ENCODE peak calls at places on chromosomes 7 and 10, in five cellular contexts. G is HAP-1; P is naive thymus-derived CD4-positive, alpha-beta T cell; W is astrocyte; X is mammary epithelial cell. B is an unnamed sample.

GRCh38 chr7:127768241-127768640 is 116.2 kb downstream of the SND1 start:
- DNase-seq in W (peak; percentile 62), G (peak; percentile 40), X (peak; percentile 14), P (no peak), B (no peak)

GRCh38 chr10:88896336-88897018 is 16.4 kb downstream of the STAMBPL1 start:
- DNase-seq in G (no peak), X (no peak), W (no peak), P (no peak), B (no peak)

GRCh38 chr7:41977165-41977651 is 259.8 kb downstream of the GLI3 start:
- DNase-seq in X (peak; percentile 41), G (peak; percentile 40), W (peak; percentile 49), P (no peak), B (no peak)

GRCh38 chr10:121696854-121697253 is 98.6 kb upstream of the FGFR2 start:
- DNase-seq in G (peak; percentile 84), P (peak; percentile 24), W (no peak), X (no peak), B (no peak)

GRCh38 chr10:10330481-10330880 is 687.2 kb upstream of the CELF2 start:
- DNase-seq in W (no peak), G (no peak), X (no peak), P (no peak), B (no peak)

GRCh38 chr7:44189286-44189992 is at the start of gene GCK:
- DNase-seq in X (no peak), P (no peak), G (no peak), W (no peak), B (no peak)

GRCh38 chr10:30556189-30556588 is 73.4 kb downstream of the LYZL2 start:
- DNase-seq in W (no peak), G (no peak), X (peak; percentile 59), P (no peak), B (no peak)

GRCh38 chr7:1503390-1503789 is 799 bp downstream of the INTS1 start:
- DNase-seq in X (no peak), P (no peak), W (no peak), G (no peak), B (no peak)

GRCh38 chr7:139661043-139661440 is 116.8 kb downstream of the HIPK2 start:
- DNase-seq in G (no peak), P (no peak), X (no peak), W (no peak), B (no peak)

GRCh38 chr10:60254776-60255175 is 134.9 kb downstream of the ANK3 start:
- DNase-seq in W (no peak), G (no peak), P (no peak), X (no peak), B (no peak)

GRCh38 chr7:131602304-131602993 is 46.0 kb upstream of the PODXL start:
- DNase-seq in P (no peak), X (peak; percentile 13), G (peak; percentile 37), W (peak; percentile 28), B (no peak)

GRCh38 chr10:59791602-59792001 is 38.3 kb upstream of the MRLN start:
- DNase-seq in P (no peak), W (no peak), X (no peak), G (no peak), B (no peak)

GRCh38 chr10:98096731-98097130 is 37.7 kb upstream of the R3HCC1L start:
- DNase-seq in G (no peak), X (no peak), W (no peak), P (no peak), B (no peak)

GRCh38 chr10:43969506-43969905 is 320.8 kb upstream of the ZNF32 start:
- DNase-seq in G (no peak), P (no peak), W (no peak), X (no peak), B (no peak)
- H3K27me3 ChIP-seq in G (no peaks in the 10 kb centered on the region), P (no peaks in the 10 kb centered on the region), W (no peaks in the 10 kb centered on the region), X (no peaks in the 10 kb centered on the region), B (peaks cover 7% of the 10 kb centered on the region)

GRCh38 chr10:68601490-68602265 is 41.5 kb downstream of the TET1 start:
- DNase-seq in G (no peak), X (no peak), P (no peak), W (no peak), B (no peak)

GRCh38 chr10:68597407-68597806 is 37.3 kb downstream of the TET1 start:
- DNase-seq in X (no peak), W (no peak), P (no peak), G (no peak), B (no peak)

GRCh38 chr10:68599754-68600040 is 39.6 kb downstream of the TET1 start:
- DNase-seq in W (no peak), X (no peak), G (no peak), P (no peak), B (no peak)

GRCh38 chr10:68600041-68600778 is 40.1 kb downstream of the TET1 start:
- DNase-seq in P (peak; percentile 52), W (peak; percentile 89), G (peak; percentile 96), X (peak; percentile 90), B (peak; percentile 18)

DNA sequence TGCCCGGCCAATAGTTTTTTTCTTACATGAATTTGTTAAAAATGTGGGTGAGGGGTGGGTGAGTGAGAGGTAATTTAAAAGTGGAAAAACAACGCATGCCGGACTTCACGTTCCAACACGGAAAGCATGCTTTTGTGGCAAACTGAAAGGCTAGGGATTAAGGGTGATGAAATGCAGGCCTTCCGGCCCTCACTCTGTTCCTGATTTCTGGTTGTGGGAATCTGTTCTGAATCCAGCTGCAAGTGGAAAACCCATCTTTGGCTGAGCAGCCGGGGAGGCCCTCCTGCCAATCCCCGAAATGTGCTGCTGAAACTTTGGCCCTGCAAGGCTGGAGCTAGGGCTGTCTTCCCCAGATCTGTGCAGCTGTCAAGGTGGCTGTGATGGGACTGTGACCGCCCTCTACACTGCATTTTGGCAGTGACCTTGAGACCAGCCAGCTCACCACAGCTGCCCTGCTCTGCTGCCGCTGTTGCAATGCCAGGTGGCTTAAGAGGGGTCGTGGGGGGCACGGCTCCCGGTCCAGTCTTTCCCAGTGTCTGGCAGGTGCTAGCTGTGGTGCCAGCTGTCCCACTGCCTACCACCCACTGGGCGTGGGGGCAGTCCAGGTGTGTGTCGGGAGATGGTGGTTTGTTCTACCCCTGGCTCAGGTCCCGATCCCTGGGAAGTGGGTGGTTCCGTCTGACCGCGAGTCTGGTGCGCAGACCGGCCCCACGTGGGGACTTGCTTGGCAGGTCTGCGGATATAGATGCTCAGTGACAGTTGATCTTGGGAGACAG is 39.0 kb downstream of the TET1 start:
- DNase-seq in P (no peak), G (peak; percentile 70), X (peak; percentile 41), W (peak; percentile 33), B (no peak)
- H3K4me1 ChIP-seq in P (peaks cover 16% of the 10 kb centered on the region), G (peaks cover 45% of the 10 kb centered on the region), X (peaks cover 21% of the 10 kb centered on the region), W (peaks cover 23% of the 10 kb centered on the region), B (peaks cover 25% of the 10 kb centered on the region)

GRCh38 chr7:158581440-158582088 is 6.1 kb downstream of the PTPRN2 start:
- DNase-seq in W (no peak), X (no peak), P (no peak), G (no peak), B (no peak)
- H3K27me3 ChIP-seq in W (peaks cover 16% of the 10 kb centered on the region), X (peaks cover 6% of the 10 kb centered on the region), P (no peaks in the 10 kb centered on the region), G (peaks cover 7% of the 10 kb centered on the region), B (peaks cover 30% of the 10 kb centered on the region)

DNA sequence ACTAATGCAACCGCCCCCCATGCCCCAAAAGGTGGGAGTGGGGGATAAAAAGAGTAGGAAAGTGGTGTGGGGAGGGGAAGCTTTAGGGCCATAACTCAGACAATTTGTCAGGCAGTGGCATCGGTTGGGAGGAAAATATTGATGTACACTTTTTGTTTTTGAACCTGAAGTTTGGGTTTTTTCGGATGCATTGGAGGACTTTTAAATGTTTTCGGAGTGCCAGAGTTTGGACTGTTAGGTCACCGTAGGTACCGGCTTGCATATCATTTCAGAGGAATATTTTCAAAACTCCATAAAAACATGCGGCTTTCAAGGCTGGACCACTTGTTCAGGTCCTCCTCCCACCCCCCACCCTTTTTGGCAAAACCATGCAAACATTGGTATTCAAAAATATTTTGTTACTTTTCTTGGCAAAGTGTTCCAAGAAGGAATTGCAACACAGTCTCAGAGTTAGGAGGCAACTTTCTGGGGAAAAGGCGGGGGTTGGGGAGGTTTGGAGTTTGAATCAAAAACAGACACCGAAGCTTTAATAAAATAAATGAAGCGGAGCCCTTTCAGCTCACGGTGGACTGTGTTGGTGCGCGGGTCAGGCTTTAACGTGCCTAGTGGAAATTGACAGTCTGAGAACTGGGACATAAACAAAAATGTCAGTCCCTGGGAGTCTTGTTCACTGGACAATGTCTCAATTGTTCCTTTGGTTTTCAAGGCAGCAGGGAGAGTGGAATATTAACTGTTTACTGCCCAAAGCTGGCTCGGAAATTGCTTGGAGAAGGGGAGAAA is 109.1 kb downstream of the TCF7L2 start:
- DNase-seq in P (no peak), G (peak; percentile 48), W (peak; percentile 61), X (peak; percentile 26), B (no peak)
- H3K4me1 ChIP-seq in P (no peaks in the 10 kb centered on the region), G (peaks cover 56% of the 10 kb centered on the region), W (peaks cover 55% of the 10 kb centered on the region), X (peaks cover 52% of the 10 kb centered on the region), B (peaks cover 12% of the 10 kb centered on the region)

DNA sequence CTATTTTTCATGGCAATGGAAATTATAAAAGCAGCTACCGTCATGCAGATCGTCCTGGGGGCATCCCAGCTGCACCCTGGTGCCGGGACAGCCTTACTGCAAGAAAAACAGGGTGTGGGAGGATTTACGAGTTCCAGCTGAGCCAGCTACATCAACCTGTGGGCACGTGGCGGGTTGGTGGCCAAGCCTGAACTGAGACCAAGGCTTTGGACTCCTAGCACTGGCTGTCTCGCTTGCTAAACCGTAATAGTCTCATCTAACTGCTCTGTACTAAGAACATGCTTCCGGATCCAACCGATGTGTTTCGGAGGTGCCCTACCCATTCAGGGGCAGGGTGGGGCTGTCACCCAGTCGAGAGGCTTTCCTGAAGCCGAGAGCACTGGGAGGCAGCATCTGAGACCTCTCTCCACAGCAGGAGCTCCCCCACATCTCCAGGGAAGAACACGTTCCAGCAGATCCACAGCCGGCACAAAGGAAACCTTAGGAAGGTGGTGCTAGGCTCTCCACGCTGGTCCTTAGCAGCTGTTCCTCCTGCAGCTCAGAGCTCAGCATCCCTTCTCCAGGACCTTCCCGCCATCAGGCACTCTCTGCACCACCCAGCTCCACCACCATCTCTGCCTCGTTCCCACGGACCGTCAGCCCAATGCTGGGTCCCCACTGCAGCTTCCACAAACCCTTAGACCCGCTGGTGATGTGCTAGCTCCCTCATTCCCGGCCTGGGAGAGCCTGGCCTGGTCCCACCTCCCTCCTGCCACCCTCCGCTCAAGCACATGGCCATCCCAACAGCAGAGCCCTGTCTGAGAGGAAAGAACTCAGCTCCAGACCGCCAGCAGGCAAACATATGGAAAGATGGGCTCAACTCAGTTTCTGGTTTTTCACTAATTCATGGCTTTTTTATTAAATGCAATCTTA is 158.5 kb downstream of the PTPRN2 start:
- DNase-seq in G (no peak), X (no peak), P (no peak), W (no peak), B (no peak)
- H3K27me3 ChIP-seq in G (no peaks in the 10 kb centered on the region), X (no peaks in the 10 kb centered on the region), P (no peaks in the 10 kb centered on the region), W (no peaks in the 10 kb centered on the region), B (no peaks in the 10 kb centered on the region)

GRCh38 chr10:29372920-29373319 is 84.0 kb downstream of the LYZL1 start:
- DNase-seq in W (no peak), G (no peak), P (no peak), X (no peak), B (no peak)
- H3K4me1 ChIP-seq in W (no peaks in the 10 kb centered on the region), G (no peaks in the 10 kb centered on the region), P (no peaks in the 10 kb centered on the region), X (peaks cover 6% of the 10 kb centered on the region), B (no peaks in the 10 kb centered on the region)

DNA sequence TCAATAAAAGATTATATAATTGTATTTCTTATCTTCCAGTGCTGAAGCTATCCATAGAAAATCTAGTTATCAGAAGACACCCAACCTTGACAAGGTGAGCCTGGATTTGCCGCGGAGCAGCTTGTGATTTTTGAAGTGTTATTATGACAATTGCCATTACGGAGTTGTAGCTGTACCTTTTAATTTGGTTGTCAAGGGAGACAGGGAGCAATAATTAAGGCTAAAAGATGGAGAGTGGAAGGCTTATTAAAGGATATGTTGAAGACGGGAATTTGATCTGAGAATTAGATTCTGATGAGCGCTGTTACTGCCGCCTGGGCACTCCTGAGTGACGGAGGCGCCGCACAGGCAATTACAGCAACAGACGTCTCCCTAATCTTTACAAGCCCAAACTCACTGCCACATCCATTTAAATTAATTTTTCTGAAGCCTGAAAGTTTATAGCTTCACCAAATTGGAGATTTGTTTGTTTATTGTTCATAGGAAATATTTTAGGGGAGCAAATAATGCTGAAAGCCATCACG is 474.9 kb upstream of the ADARB2 start:
- DNase-seq in W (no peak), P (no peak), X (no peak), G (no peak), B (no peak)
- H3K27me3 ChIP-seq in W (no peaks in the 10 kb centered on the region), P (no peaks in the 10 kb centered on the region), X (no peaks in the 10 kb centered on the region), G (no peaks in the 10 kb centered on the region), B (no peaks in the 10 kb centered on the region)

B was measured in CD8-positive, alpha-beta memory T cell.